ENCODE peak calls at places on chromosomes 5 and 9, in five cellular contexts. F is fibroblast of pulmonary artery; A is fibroblast of mammary gland; C is stomach; B is CD8-positive, alpha-beta T cell. W is an unnamed sample.

GRCh38 chr9:109556061-109556460 is 58.0 kb upstream of the PTPN3 start:
- DNase-seq in F (no peak), A (no peak), C (no peak), B (no peak), W (peak; percentile 92)

GRCh38 chr5:94355817-94356216 is 262.6 kb downstream of the KIAA0825 start:
- DNase-seq in F (no peak), A (no peak), C (no peak), B (no peak), W (no peak)

GRCh38 chr5:149210968-149211495 is 60.6 kb upstream of the AFAP1L1 start:
- DNase-seq in F (no peak), A (no peak), C (no peak), B (no peak), W (no peak)

GRCh38 chr9:5786370-5787127 is 46.4 kb downstream of the ERMP1 start:
- DNase-seq in F (peak; percentile 30), A (peak; percentile 11), C (no peak), B (no peak), W (peak; percentile 7)

GRCh38 chr5:138951091-138951985 is 76.2 kb upstream of the LRRTM2 start:
- DNase-seq in F (no peak), A (no peak), C (no peak), B (no peak), W (no peak)

GRCh38 chr5:133801955-133802751 is 166.3 kb downstream of the C5orf15 start:
- DNase-seq in F (peak; percentile 16), A (peak; percentile 18), C (peak; percentile 36), B (no peak), W (peak; percentile 4)

GRCh38 chr9:110152704-110153374 is 55.1 kb downstream of the C9orf152 start:
- DNase-seq in F (peak; percentile 74), A (peak; percentile 70), C (no peak), B (no peak), W (peak; percentile 69)

GRCh38 chr9:121902483-121903135 is 190.5 kb downstream of the TTLL11 start:
- DNase-seq in F (peak; percentile 95), A (peak; percentile 98), C (no peak), B (no peak), W (no peak)

GRCh38 chr9:127711226-127711701 is 4.2 kb downstream of the PTRH1 start:
- DNase-seq in F (no peak), A (no peak), C (no peak), B (no peak), W (no peak)

GRCh38 chr5:135353952-135354721 is 44.9 kb downstream of the MACROH2A1 start:
- DNase-seq in F (peak; percentile 84), A (peak; percentile 96), C (no peak), B (no peak), W (no peak)

GRCh38 chr5:174520420-174521396 is 203.7 kb upstream of the MSX2 start:
- DNase-seq in F (no peak), A (no peak), C (peak; percentile 74), B (no peak), W (peak; percentile 60)

GRCh38 chr9:69919461-69920061 is 98.9 kb downstream of the CFAP95 start:
- DNase-seq in F (peak; percentile 80), A (peak; percentile 72), C (no peak), B (no peak), W (peak; percentile 61)

GRCh38 chr5:131109540-131110255 is 55.4 kb downstream of the HINT1 start:
- DNase-seq in F (peak; percentile 66), A (peak; percentile 57), C (no peak), B (peak; percentile 24), W (peak; percentile 48)

GRCh38 chr5:138354926-138355378 is 2.5 kb downstream of the KDM3B start:
- DNase-seq in F (peak; percentile 83), A (peak; percentile 93), C (no peak), B (peak; percentile 11), W (peak; percentile 89)

GRCh38 chr5:111345731-111346130 is 121.5 kb downstream of the CAMK4 start:
- DNase-seq in F (no peak), A (no peak), C (no peak), B (no peak), W (no peak)

GRCh38 chr9:120221844-120222243 is 358.1 kb downstream of the CDK5RAP2 start:
- DNase-seq in F (no peak), A (no peak), C (no peak), B (no peak), W (no peak)

GRCh38 chr9:20188616-20189212 is 399.9 kb upstream of the SLC24A2 start:
- DNase-seq in F (no peak), A (no peak), C (no peak), B (no peak), W (no peak)

GRCh38 chr5:132457371-132458225 is 33.0 kb downstream of the IRF1 start:
- DNase-seq in F (peak; percentile 71), A (peak; percentile 82), C (peak; percentile 35), B (no peak), W (peak; percentile 43)

GRCh38 chr9:137431416-137431931 is 8.3 kb downstream of the NOXA1 start:
- DNase-seq in F (no peak), A (no peak), C (no peak), B (no peak), W (no peak)

GRCh38 chr9:129026442-129027223 is 1.5 kb downstream of the SH3GLB2 start:
- DNase-seq in F (no peak), A (no peak), C (peak; percentile 62), B (no peak), W (peak; percentile 46)

GRCh38 chr5:154446183-154447073 is 631 bp downstream of the SAP30L start:
- DNase-seq in F (peak; percentile 61), A (peak; percentile 58), C (peak; percentile 54), B (peak; percentile 5), W (peak; percentile 63)

DNA sequence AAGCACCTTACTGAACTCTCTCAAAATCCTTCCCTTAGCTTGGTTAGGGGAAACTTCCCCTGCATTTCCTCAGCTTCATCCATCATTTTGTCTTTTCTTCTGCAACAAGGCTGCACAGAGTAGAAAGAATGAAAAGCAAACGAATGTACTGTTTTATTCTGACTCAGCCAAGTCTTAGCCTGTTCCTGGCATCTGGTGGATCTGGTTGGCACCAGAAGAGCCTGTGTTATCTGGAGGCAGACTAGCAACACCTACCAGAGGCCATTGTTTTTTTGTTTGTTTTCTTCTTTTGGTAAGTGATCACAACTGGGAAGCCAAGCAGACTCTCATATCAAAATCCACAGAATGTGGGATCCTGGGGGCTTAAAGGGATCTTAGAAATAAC is 200.7 kb downstream of the FANCC start:
- DNase-seq in F (peak; percentile 21), A (no peak), C (peak; percentile 60), B (no peak), W (peak; percentile 53)
- H3K4me3 ChIP-seq in F (no peak overlapping the region), A (no peak overlapping the region), C (no peak overlapping the region), B (no peak overlapping the region), W (no peak overlapping the region)

DNA sequence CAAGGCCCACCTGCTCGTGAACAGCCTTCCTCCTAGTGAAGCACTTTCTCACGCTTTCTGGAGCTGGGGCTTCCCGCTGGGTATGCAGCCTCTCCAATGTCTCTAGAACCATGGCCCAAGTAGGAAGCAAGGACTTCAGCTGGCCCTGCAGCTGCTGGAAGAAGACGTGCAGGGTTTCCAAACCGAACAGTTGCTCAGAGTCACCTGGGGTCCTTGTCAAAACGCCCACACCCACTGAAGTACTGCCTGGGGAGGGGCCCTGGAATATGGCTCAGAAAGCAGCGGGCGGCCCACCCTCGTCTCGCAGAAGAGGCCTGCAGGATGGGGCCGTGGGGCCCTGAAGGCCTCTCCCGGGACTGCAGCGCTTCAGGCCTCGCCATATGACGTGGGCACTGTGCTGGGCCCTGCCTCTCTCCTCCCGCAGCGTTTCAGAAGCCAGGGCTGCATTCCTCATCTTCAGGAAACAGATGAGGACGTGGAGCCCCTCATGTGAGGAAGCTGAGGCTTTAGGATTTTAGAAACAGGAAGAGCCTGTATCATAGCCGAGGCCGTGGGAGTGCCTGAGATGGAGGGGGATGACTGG is 116.0 kb upstream of the LMX1B start:
- DNase-seq in F (no peak), A (no peak), C (no peak), B (no peak), W (no peak)
- TF ChIP-seq CTCF in F (no peak), A (no peak), C (no peak), B (no peak), W (no peak)

GRCh38 chr5:141926434-141926833 is 2.8 kb downstream of the DELE1 start:
- DNase-seq in F (no peak), A (no peak), C (no peak), B (no peak), W (no peak)

GRCh38 chr5:141928051-141928450 is 4.4 kb downstream of the DELE1 start:
- DNase-seq in F (no peak), A (no peak), C (no peak), B (no peak), W (no peak)

GRCh38 chr5:141920771-141921170 is 2.9 kb upstream of the DELE1 start:
- DNase-seq in F (no peak), A (no peak), C (no peak), B (no peak), W (no peak)

GRCh38 chr5:141919218-141920129 is 4.2 kb upstream of the DELE1 start:
- DNase-seq in F (no peak), A (no peak), C (no peak), B (no peak), W (no peak)

GRCh38 chr5:141923443-141924313 is at the start of gene DELE1:
- DNase-seq in F (peak; percentile 93), A (peak; percentile 92), C (peak; percentile 95), B (peak; percentile 91), W (peak; percentile 93)
- H3K4me3 ChIP-seq in F (peak within 1 kb of the TSS; percentile 84), A (peak within 1 kb of the TSS; percentile 70), C (peak within 1 kb of the TSS; percentile 48), B (peak within 1 kb of the TSS; percentile 88), W (peak within 1 kb of the TSS; percentile 62)

GRCh38 chr5:23977365-23977764 is 470.0 kb downstream of the PRDM9 start:
- DNase-seq in F (no peak), A (no peak), C (no peak), B (no peak), W (no peak)

DNA sequence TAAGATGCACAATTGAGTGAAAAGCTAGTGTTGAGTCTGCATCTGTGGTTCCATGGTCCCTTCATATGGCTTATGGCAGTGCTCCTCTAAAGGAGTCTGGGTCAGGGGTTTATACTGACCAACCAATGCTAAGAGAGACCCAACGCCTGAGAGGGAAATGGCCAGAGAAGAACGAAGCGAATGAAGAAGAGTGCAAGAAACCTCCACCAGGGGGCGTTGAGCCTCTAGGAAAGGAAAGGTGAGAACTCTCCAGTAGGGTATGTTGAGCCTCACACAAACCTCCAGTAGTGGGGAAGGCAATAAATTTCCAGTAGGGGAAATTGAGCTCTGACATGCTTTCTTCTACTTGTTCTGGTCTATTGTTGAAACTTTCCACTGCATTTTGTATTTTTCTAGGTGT is 470.6 kb downstream of the PRDM9 start:
- DNase-seq in F (no peak), A (no peak), C (no peak), B (no peak), W (peak; percentile 14)
- TF ChIP-seq CTCF in F (peak; percentile 8), A (peak; percentile 28), C (no peak), B (no peak), W (peak; percentile 22)

GRCh38 chr9:101486693-101487442 is 46.8 kb upstream of the RNF20 start:
- DNase-seq in F (peak; percentile 29), A (peak; percentile 36), C (peak; percentile 70), B (no peak), W (peak; percentile 71)
- H3K4me3 ChIP-seq in F (peak overlapping the region; percentile 53), A (peak overlapping the region; percentile 56), C (peak overlapping the region; percentile 83), B (no peak overlapping the region), W (peak overlapping the region; percentile 73)

W was measured in epithelial cell of esophagus.